ENCODE peak calls at places on chromosomes 11 and 22, in seven cellular contexts. G is heart right ventricle, K is thyroid gland, R is hepatocyte, P is left ventricle myocardium inferior, U is mucosa of descending colon, N is mesenchymal stem cell. E is an unnamed sample.

GRCh38 chr11:31844351-31844750 is 33.2 kb upstream of the PAX6 start:
- DNase-seq in G (no peak), K (no peak), R (no peak), P (no peak), U (no peak), N (no peak), E (no peak)

GRCh38 chr11:94537051-94537600 is 6.6 kb upstream of the FUT4 start:
- DNase-seq in G (no peak), K (no peak), R (no peak), P (no peak), U (no peak), N (no peak), E (no peak)

GRCh38 chr11:94858012-94858705 is 90.0 kb downstream of the AMOTL1 start:
- DNase-seq in G (no peak), K (no peak), R (no peak), P (no peak), U (no peak), N (no peak), E (no peak)

GRCh38 chr22:30514252-30514651 is 8.8 kb upstream of the SEC14L4 start:
- DNase-seq in G (no peak), K (no peak), R (no peak), P (no peak), U (no peak), N (no peak), E (no peak)

GRCh38 chr22:47175761-47176359 is 413.4 kb downstream of the TBC1D22A start:
- DNase-seq in G (no peak), K (peak), R (no peak), P (no peak), U (peak), N (no peak), E (peak)

GRCh38 chr11:17764446-17765218 is 30.1 kb downstream of the KCNC1 start:
- DNase-seq in G (no peak), K (no peak), R (no peak), P (no peak), U (peak), N (no peak), E (no peak)

GRCh38 chr22:29855611-29856181 is 17.6 kb upstream of the ASCC2 start:
- DNase-seq in G (peak), K (no peak), R (no peak), P (peak), U (no peak), N (no peak), E (no peak)

GRCh38 chr11:82790723-82791487 is 57.2 kb upstream of the FAM181B start:
- DNase-seq in G (peak), K (no peak), R (peak), P (no peak), U (no peak), N (no peak), E (no peak)

GRCh38 chr11:10305262-10305963 is 540 bp downstream of the ADM start:
- DNase-seq in G (no peak), K (peak), R (peak), P (peak), U (peak), N (no peak), E (peak)

GRCh38 chr11:8318536-8318935 is 54.9 kb upstream of the LMO1 start:
- DNase-seq in G (no peak), K (no peak), R (no peak), P (no peak), U (no peak), N (no peak), E (no peak)

GRCh38 chr11:57762235-57762866 is 749 bp downstream of the CTNND1 start:
- DNase-seq in G (no peak), K (peak), R (peak), P (no peak), U (no peak), N (peak), E (peak)

GRCh38 chr11:36240746-36241295 is 48.4 kb downstream of the COMMD9 start:
- DNase-seq in G (no peak), K (no peak), R (no peak), P (no peak), U (no peak), N (no peak), E (no peak)

DNA sequence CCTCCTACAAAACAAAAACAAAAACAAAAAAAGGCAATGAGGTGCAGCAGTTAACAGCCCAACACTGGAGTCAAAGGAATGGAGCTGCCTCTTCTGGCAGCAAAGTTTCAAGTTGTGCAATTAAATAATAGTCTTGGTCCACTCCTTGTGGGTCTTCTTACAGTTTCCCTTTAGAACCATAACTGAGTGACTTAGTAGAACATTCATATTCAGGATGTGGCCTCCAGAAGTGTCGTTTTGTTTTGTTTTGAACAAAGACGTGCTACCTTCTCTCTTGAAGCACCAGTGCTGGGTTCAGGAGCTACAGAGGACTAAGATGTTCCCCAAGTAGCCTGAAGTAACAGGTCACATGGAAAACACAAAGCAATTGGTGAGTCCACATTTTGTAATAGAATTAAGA is 2.0 kb upstream of the JAML start:
- DNase-seq in G (no peak), K (no peak), R (no peak), P (no peak), U (no peak), N (no peak), E (no peak)
- H3K4me3 ChIP-seq in G (no peak), K (no peak), R (no peak), P (no peak), U (no peak), N (no peak), E (no peak)

GRCh38 chr22:23118647-23119491 is 22.9 kb downstream of the RSPH14 start:
- DNase-seq in G (no peak), K (no peak), R (no peak), P (no peak), U (no peak), N (no peak), E (no peak)

GRCh38 chr22:23121026-23121823 is 20.6 kb downstream of the RSPH14 start:
- DNase-seq in G (no peak), K (no peak), R (no peak), P (no peak), U (no peak), N (no peak), E (no peak)

GRCh38 chr22:23117890-23118646 is 23.7 kb downstream of the RSPH14 start:
- DNase-seq in G (no peak), K (no peak), R (no peak), P (no peak), U (no peak), N (no peak), E (no peak)

GRCh38 chr22:23120415-23120899 is 21.3 kb downstream of the RSPH14 start:
- DNase-seq in G (no peak), K (no peak), R (no peak), P (no peak), U (no peak), N (no peak), E (no peak)

DNA sequence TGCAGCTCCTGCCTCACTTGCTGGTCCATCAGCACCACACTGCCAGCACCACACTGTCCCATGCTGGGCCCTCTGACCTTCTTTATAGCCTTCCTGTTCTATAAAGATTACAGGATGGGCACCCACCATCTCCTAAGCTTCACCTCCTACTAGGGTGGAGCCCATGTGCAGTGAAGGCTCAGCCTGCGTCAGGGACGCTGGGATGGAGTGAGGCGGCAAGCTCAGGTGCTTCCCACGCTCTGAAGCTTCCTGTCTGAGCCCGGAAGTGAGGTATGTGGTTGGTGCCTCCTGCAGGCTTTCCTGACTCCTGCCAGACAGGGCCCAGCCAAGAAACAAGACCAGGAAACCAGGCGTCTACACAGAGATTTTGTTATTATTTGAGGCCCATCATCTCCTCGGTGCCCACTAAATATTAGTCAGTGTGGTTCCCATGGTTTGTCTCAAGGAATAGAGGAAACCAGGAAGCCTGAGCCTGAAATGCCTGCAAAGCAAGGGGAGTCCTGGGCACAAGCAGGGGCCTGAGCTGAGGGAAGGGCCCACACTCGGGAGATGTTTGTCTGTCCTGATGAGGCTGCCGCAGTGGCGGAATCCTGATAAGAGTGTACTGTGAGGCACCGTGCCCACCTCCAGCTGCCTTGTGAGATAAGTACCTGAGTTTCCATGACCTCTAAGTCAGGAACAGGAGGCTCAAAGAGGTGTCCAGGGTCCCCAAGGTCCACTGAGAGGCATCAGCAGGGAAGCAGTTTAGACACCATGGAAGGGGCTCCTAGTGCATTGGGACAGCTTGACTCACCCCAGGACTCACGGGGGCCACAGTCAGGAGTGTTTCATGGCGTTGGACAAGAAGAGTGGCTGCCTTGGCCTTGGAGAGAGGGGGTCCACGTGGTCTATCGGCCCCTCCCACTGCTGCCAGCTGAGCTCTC is 22.0 kb downstream of the RSPH14 start:
- DNase-seq in G (no peak), K (no peak), R (no peak), P (no peak), U (no peak), N (no peak), E (no peak)
- H3K4me3 ChIP-seq in G (no peak), K (no peak), R (no peak), P (no peak), U (no peak), N (no peak), E (no peak)

GRCh38 chr11:124481365-124482323 is 36.1 kb upstream of the OR8B8 start:
- DNase-seq in G (peak), K (peak), R (peak), P (no peak), U (no peak), N (peak), E (no peak)

GRCh38 chr11:124483422-124483821 is 37.9 kb upstream of the OR8B8 start:
- DNase-seq in G (no peak), K (no peak), R (no peak), P (no peak), U (no peak), N (no peak), E (no peak)

DNA sequence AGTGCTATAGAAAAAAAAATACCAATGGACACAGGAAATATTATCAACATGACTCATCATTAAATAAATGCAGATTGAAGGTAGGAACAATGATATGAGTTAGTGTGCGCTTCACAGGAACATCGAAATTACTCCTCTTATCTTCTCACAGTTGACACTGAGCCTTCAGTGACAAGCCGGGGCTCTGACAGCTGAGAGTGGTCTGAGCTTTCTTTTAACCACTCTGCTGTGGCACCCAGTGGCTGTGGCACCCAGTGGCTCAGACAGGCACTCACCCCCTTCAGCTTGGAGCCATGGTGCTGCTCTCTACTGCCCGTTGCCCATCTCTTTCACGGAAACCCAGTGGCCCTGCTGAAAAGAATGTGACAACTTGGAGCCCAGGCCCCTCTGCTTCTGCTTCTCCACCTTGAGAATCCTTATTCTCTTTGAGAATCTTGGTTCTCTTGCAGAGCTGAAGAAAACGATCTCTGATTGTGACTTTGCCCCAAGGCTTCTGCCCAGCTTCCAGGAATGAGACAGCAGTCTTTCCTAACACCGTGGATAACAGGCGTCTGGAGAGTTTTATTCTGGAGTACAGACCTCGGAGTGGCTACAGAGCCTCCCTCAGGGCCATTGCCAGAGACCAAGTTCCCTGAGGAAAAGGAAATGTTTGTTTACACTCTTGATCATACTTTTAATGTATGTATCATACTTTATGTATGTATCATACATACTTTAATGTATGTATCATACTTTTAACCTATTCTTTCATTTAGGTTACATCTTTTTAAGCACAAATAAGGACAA is 37.1 kb upstream of the OR8B8 start:
- DNase-seq in G (no peak), K (no peak), R (peak), P (no peak), U (no peak), N (peak), E (no peak)
- H3K4me3 ChIP-seq in G (no peak), K (no peak), R (no peak), P (no peak), U (no peak), N (no peak), E (no peak)

GRCh38 chr11:111299111-111300026 is 1.0 kb downstream of the POU2AF3 start:
- DNase-seq in G (peak), K (peak), R (peak), P (peak), U (peak), N (peak), E (peak)

GRCh38 chr11:111302298-111302697 is 4.0 kb downstream of the POU2AF3 start:
- DNase-seq in G (no peak), K (peak), R (no peak), P (no peak), U (peak), N (no peak), E (peak)

GRCh38 chr11:111300569-111300968 is 2.2 kb downstream of the POU2AF3 start:
- DNase-seq in G (no peak), K (no peak), R (no peak), P (no peak), U (peak), N (no peak), E (no peak)

GRCh38 chr11:111301840-111302113 is 3.4 kb downstream of the POU2AF3 start:
- DNase-seq in G (no peak), K (no peak), R (no peak), P (no peak), U (no peak), N (no peak), E (no peak)

GRCh38 chr11:111301004-111301839 is 2.9 kb downstream of the POU2AF3 start:
- DNase-seq in G (no peak), K (no peak), R (no peak), P (no peak), U (no peak), N (no peak), E (no peak)
- H3K4me3 ChIP-seq in G (no peak), K (no peak), R (no peak), P (no peak), U (no peak), N (no peak), E (no peak)